ENCODE peak calls at places on chromosomes 6 and 20, in eight cellular contexts. Q is cardiac muscle cell; I is progenitor cell of endocrine pancreas; J is breast epithelium; Y is stimulated activated CD8-positive, alpha-beta memory T cell treated with anti-CD3 and anti-CD28 coated beads, Interleukin-12 subunit alpha, Interleukin-12 subunit beta, amount 100 ng/mL, for 1 hour; V is left kidney; P is upper lobe of right lung; M is GM13977. T is an unnamed sample.

GRCh38 chr20:40390654-40391053 is 298.4 kb downstream of the MAFB start:
- DNase-seq in Q (no peak), I (no peak), J (no peak), Y (no peak), V (no peak), P (no peak), M (no peak), T (no peak)

GRCh38 chr6:56699066-56699654 is 56.5 kb upstream of the DST start:
- DNase-seq in Q (peak; percentile 60), I (no peak), J (no peak), Y (no peak), V (peak; percentile 30), P (no peak), M (peak; percentile 20), T (no peak)

GRCh38 chr20:46458891-46459750 is 52.7 kb upstream of the ELMO2 start:
- DNase-seq in Q (peak; percentile 34), I (peak; percentile 80), J (no peak), Y (no peak), V (peak; percentile 92), P (peak; percentile 75), M (no peak), T (no peak)

GRCh38 chr6:81613606-81614005 is 138.9 kb downstream of the TENT5A start:
- DNase-seq in Q (peak; percentile 77), I (no peak), J (no peak), Y (no peak), V (no peak), P (no peak), M (no peak), T (no peak)

GRCh38 chr20:62914970-62915457 is 11.3 kb downstream of the DIDO1 start:
- DNase-seq in Q (peak; percentile 64), I (no peak), J (no peak), Y (no peak), V (peak; percentile 93), P (no peak), M (no peak), T (no peak)

GRCh38 chr20:64036346-64037198 is 590 bp downstream of the C20orf204 start:
- DNase-seq in Q (no peak), I (no peak), J (no peak), Y (no peak), V (peak; percentile 63), P (no peak), M (peak; percentile 74), T (no peak)

GRCh38 chr6:6825986-6826901 is 237.7 kb downstream of the LY86 start:
- DNase-seq in Q (peak; percentile 48), I (no peak), J (no peak), Y (no peak), V (peak; percentile 59), P (peak; percentile 77), M (peak; percentile 44), T (peak; percentile 88)

GRCh38 chr20:7291946-7292345 is 524.5 kb downstream of the BMP2 start:
- DNase-seq in Q (no peak), I (no peak), J (no peak), Y (no peak), V (no peak), P (no peak), M (no peak), T (no peak)

GRCh38 chr6:4300917-4301316 is 165.5 kb upstream of the ECI2 start:
- DNase-seq in Q (no peak), I (no peak), J (no peak), Y (no peak), V (no peak), P (no peak), M (no peak), T (no peak)

GRCh38 chr6:134358320-134358719 is 40.4 kb upstream of the SGK1 start:
- DNase-seq in Q (peak; percentile 99), I (no peak), J (no peak), Y (no peak), V (no peak), P (no peak), M (no peak), T (no peak)

GRCh38 chr6:125947581-125947980 is 9.0 kb upstream of the HINT3 start:
- DNase-seq in Q (peak; percentile 64), I (no peak), J (no peak), Y (no peak), V (no peak), P (peak; percentile 74), M (no peak), T (no peak)

GRCh38 chr6:39347906-39348585 is 25.5 kb upstream of the KCNK16 start:
- DNase-seq in Q (peak; percentile 73), I (peak; percentile 63), J (peak; percentile 69), Y (peak; percentile 33), V (peak; percentile 84), P (peak; percentile 81), M (peak; percentile 87), T (peak; percentile 41)

T was measured in lower leg skin.